ENCODE peak calls at places on chromosome 15, in four cellular contexts. One of them, this sample, is unnamed.

GRCh38 chr15:25674948-25675347 is 188.2 kb downstream of the ATP10A start:
- DNase-seq in stomach: no peak
- DNase-seq in NCI-H2081: no peak
- DNase-seq in left ventricle myocardium inferior: peak; percentile 66
- DNase-seq in this sample: no peak

GRCh38 chr15:95017950-95018349 is 786.6 kb downstream of the MCTP2 start:
- DNase-seq in stomach: peak; percentile 78
- DNase-seq in NCI-H2081: no peak
- DNase-seq in left ventricle myocardium inferior: peak; percentile 52
- DNase-seq in this sample: peak; percentile 39

GRCh38 chr15:70234256-70234965 is 136.7 kb upstream of the TLE3 start:
- DNase-seq in stomach: no peak
- DNase-seq in NCI-H2081: no peak
- DNase-seq in left ventricle myocardium inferior: no peak
- DNase-seq in this sample: no peak

GRCh38 chr15:45185903-45186770 is 1.6 kb downstream of the SHF start:
- DNase-seq in stomach: no peak
- DNase-seq in NCI-H2081: no peak
- DNase-seq in left ventricle myocardium inferior: no peak
- DNase-seq in this sample: no peak

GRCh38 chr15:52652984-52653383 is 26.2 kb downstream of the ATOSA start:
- DNase-seq in stomach: no peak
- DNase-seq in NCI-H2081: no peak
- DNase-seq in left ventricle myocardium inferior: no peak
- DNase-seq in this sample: no peak

GRCh38 chr15:89335289-89336041 is 841 bp upstream of the POLG start:
- DNase-seq in stomach: no peak
- DNase-seq in NCI-H2081: peak; percentile 62
- DNase-seq in left ventricle myocardium inferior: no peak
- DNase-seq in this sample: peak; percentile 67

GRCh38 chr15:34804113-34804512 is 8.8 kb upstream of the ACTC1 start:
- DNase-seq in stomach: no peak
- DNase-seq in NCI-H2081: no peak
- DNase-seq in left ventricle myocardium inferior: no peak
- DNase-seq in this sample: no peak

GRCh38 chr15:76203766-76204557 is 107.3 kb downstream of the ETFA start:
- DNase-seq in stomach: no peak
- DNase-seq in NCI-H2081: no peak
- DNase-seq in left ventricle myocardium inferior: no peak
- DNase-seq in this sample: no peak

GRCh38 chr15:31483053-31483923 is 156.7 kb downstream of the KLF13 start:
- DNase-seq in stomach: peak; percentile 26
- DNase-seq in NCI-H2081: no peak
- DNase-seq in left ventricle myocardium inferior: no peak
- DNase-seq in this sample: no peak

GRCh38 chr15:69044899-69045298 is 30.4 kb downstream of the NOX5 start:
- DNase-seq in stomach: no peak
- DNase-seq in NCI-H2081: no peak
- DNase-seq in left ventricle myocardium inferior: no peak
- DNase-seq in this sample: no peak

GRCh38 chr15:77610731-77611130 is 22.0 kb downstream of the LINGO1 start:
- DNase-seq in stomach: no peak
- DNase-seq in NCI-H2081: no peak
- DNase-seq in left ventricle myocardium inferior: no peak
- DNase-seq in this sample: no peak

GRCh38 chr15:98738689-98739411 is 90.5 kb downstream of the IGF1R start:
- DNase-seq in stomach: no peak
- DNase-seq in NCI-H2081: no peak
- DNase-seq in left ventricle myocardium inferior: no peak
- DNase-seq in this sample: no peak

GRCh38 chr15:65414841-65415621 is 7.7 kb downstream of the IGDCC4 start:
- DNase-seq in stomach: no peak
- DNase-seq in NCI-H2081: peak; percentile 81
- DNase-seq in left ventricle myocardium inferior: peak; percentile 49
- DNase-seq in this sample: peak; percentile 94

GRCh38 chr15:72306211-72306785 is 13.7 kb downstream of the CELF6 start:
- DNase-seq in stomach: no peak
- DNase-seq in NCI-H2081: no peak
- DNase-seq in left ventricle myocardium inferior: no peak
- DNase-seq in this sample: peak; percentile 60

GRCh38 chr15:98596131-98596530 is 52.2 kb upstream of the IGF1R start:
- DNase-seq in stomach: no peak
- DNase-seq in NCI-H2081: no peak
- DNase-seq in left ventricle myocardium inferior: no peak
- DNase-seq in this sample: no peak

GRCh38 chr15:68643216-68643830 is 64.5 kb downstream of the CORO2B start:
- DNase-seq in stomach: no peak
- DNase-seq in NCI-H2081: no peak
- DNase-seq in left ventricle myocardium inferior: no peak
- DNase-seq in this sample: no peak

GRCh38 chr15:70509282-70510272 is 253.8 kb downstream of the UACA start:
- DNase-seq in stomach: no peak
- DNase-seq in NCI-H2081: no peak
- DNase-seq in left ventricle myocardium inferior: no peak
- DNase-seq in this sample: no peak

GRCh38 chr15:69154026-69154425 is 6.4 kb upstream of the GLCE start:
- DNase-seq in stomach: no peak
- DNase-seq in NCI-H2081: no peak
- DNase-seq in left ventricle myocardium inferior: no peak
- DNase-seq in this sample: no peak

GRCh38 chr15:45183001-45183400 is 4.8 kb downstream of the SHF start:
- DNase-seq in stomach: no peak
- DNase-seq in NCI-H2081: no peak
- DNase-seq in left ventricle myocardium inferior: no peak
- DNase-seq in this sample: no peak

GRCh38 chr15:58401991-58402649 is 29.7 kb upstream of the LIPC start:
- DNase-seq in stomach: no peak
- DNase-seq in NCI-H2081: no peak
- DNase-seq in left ventricle myocardium inferior: no peak
- DNase-seq in this sample: no peak

GRCh38 chr15:29032229-29032625 is 146.5 kb downstream of the APBA2 start:
- DNase-seq in stomach: no peak
- DNase-seq in NCI-H2081: no peak
- DNase-seq in left ventricle myocardium inferior: no peak
- DNase-seq in this sample: no peak